ENCODE peak calls at places on chromosome 19, in four cellular contexts. One of them, this sample, is unnamed.
A peak's percentile ranks its signal among the peaks of the same experiment; 100 is the strongest.

GRCh38 chr19:49327878-49328544 is 3.0 kb upstream of the SLC6A16 start:
- DNase-seq in endothelial cell: no peak
- DNase-seq in midbrain: no peak
- DNase-seq in cardiac septum: no peak
- DNase-seq in this sample: no peak

GRCh38 chr19:48918801-48919247 is 14.7 kb upstream of the DHDH start:
- DNase-seq in cardiac septum: no peak
- DNase-seq in midbrain: no peak
- DNase-seq in endothelial cell: peak; percentile 40
- DNase-seq in this sample: no peak

GRCh38 chr19:39319892-39320168 is 833 bp downstream of the LRFN1 start:
- DNase-seq in midbrain: no peak
- DNase-seq in endothelial cell: no peak
- DNase-seq in cardiac septum: no peak
- DNase-seq in this sample: no peak

GRCh38 chr19:30245401-30246039 is 126.7 kb upstream of the ZNF536 start:
- DNase-seq in cardiac septum: no peak
- DNase-seq in endothelial cell: no peak
- DNase-seq in midbrain: peak; percentile 12
- DNase-seq in this sample: no peak

GRCh38 chr19:1069009-1069779 is 2.2 kb downstream of the ARHGAP45 start:
- DNase-seq in midbrain: peak; percentile 37
- DNase-seq in cardiac septum: peak; percentile 93
- DNase-seq in endothelial cell: no peak
- DNase-seq in this sample: no peak

GRCh38 chr19:22945560-22945959 is 57.4 kb downstream of the ZNF728 start:
- DNase-seq in endothelial cell: no peak
- DNase-seq in midbrain: no peak
- DNase-seq in cardiac septum: no peak
- DNase-seq in this sample: no peak

GRCh38 chr19:17091758-17092333 is 16.3 kb downstream of the MYO9B start:
- DNase-seq in midbrain: no peak
- DNase-seq in endothelial cell: no peak
- DNase-seq in cardiac septum: peak; percentile 92
- DNase-seq in this sample: no peak

GRCh38 chr19:17931532-17932191 is 1.2 kb upstream of the CCDC124 start:
- DNase-seq in endothelial cell: no peak
- DNase-seq in midbrain: no peak
- DNase-seq in cardiac septum: no peak
- DNase-seq in this sample: no peak

GRCh38 chr19:10086904-10087256 is 763 bp downstream of the SHFL start:
- DNase-seq in cardiac septum: no peak
- DNase-seq in midbrain: no peak
- DNase-seq in endothelial cell: no peak
- DNase-seq in this sample: no peak

GRCh38 chr19:49492573-49493411 is 3.4 kb upstream of the RPS11 start:
- DNase-seq in cardiac septum: no peak
- DNase-seq in midbrain: no peak
- DNase-seq in endothelial cell: no peak
- DNase-seq in this sample: no peak

GRCh38 chr19:48004236-48004635 is 9.8 kb downstream of the ELSPBP1 start:
- DNase-seq in cardiac septum: no peak
- DNase-seq in endothelial cell: no peak
- DNase-seq in midbrain: no peak
- DNase-seq in this sample: no peak

GRCh38 chr19:4662812-4663211 is 7.3 kb downstream of the MYDGF start:
- DNase-seq in midbrain: no peak
- DNase-seq in endothelial cell: no peak
- DNase-seq in cardiac septum: no peak
- DNase-seq in this sample: no peak

GRCh38 chr19:29006057-29006735 is 206.8 kb downstream of the UQCRFS1 start:
- DNase-seq in midbrain: no peak
- DNase-seq in cardiac septum: no peak
- DNase-seq in endothelial cell: no peak
- DNase-seq in this sample: no peak

GRCh38 chr19:11130824-11131455 is 24.6 kb downstream of the SPC24 start:
- DNase-seq in cardiac septum: peak; percentile 92
- DNase-seq in endothelial cell: peak; percentile 86
- DNase-seq in midbrain: peak; percentile 61
- DNase-seq in this sample: peak; percentile 58

GRCh38 chr19:13195678-13196077 is 45.5 kb downstream of the IER2 start:
- DNase-seq in endothelial cell: peak; percentile 72
- DNase-seq in midbrain: no peak
- DNase-seq in cardiac septum: no peak
- DNase-seq in this sample: peak; percentile 35

GRCh38 chr19:10552596-10553053 is 8.9 kb downstream of the ATG4D start:
- DNase-seq in midbrain: no peak
- DNase-seq in endothelial cell: no peak
- DNase-seq in cardiac septum: no peak
- DNase-seq in this sample: no peak

GRCh38 chr19:39093761-39094160 is 9.6 kb downstream of the ACP7 start:
- DNase-seq in endothelial cell: no peak
- DNase-seq in midbrain: no peak
- DNase-seq in cardiac septum: no peak
- DNase-seq in this sample: no peak

GRCh38 chr19:3669616-3670257 is 30.5 kb downstream of the PIP5K1C start:
- DNase-seq in cardiac septum: no peak
- DNase-seq in endothelial cell: no peak
- DNase-seq in midbrain: no peak
- DNase-seq in this sample: no peak